ENCODE peak calls at places on chromosomes 13 and 19, in eight cellular contexts. V is T-helper 1 cell; U is NCI-H1092; W is foreskin keratinocyte; J is DMS 273 treated with DMSO at 0.1 percent for 48 hours; N is iPS DF 19.7; P is central memory CD8-positive, alpha-beta T cell; L is sigmoid colon. A is an unnamed sample.
A peak's percentile ranks its signal among the peaks of the same experiment; 100 is the strongest.

GRCh38 chr13:45546410-45546765 is 69.2 kb downstream of the ERICH6B start:
- DNase-seq in V (no peak), U (no peak), W (no peak), J (no peak), N (no peak), P (no peak), L (no peak), A (no peak)

GRCh38 chr13:23289917-23290357 is 109.2 kb downstream of the SGCG start:
- DNase-seq in V (no peak), U (peak; percentile 5), W (peak; percentile 96), J (no peak), N (no peak), P (no peak), L (no peak), A (no peak)

GRCh38 chr13:31195616-31196015 is 4.2 kb upstream of the B3GLCT start:
- DNase-seq in V (no peak), U (no peak), W (no peak), J (no peak), N (no peak), P (no peak), L (no peak), A (no peak)

GRCh38 chr19:13537454-13537853 is 31.2 kb upstream of the CACNA1A start:
- DNase-seq in V (no peak), U (peak; percentile 26), W (no peak), J (no peak), N (peak; percentile 48), P (no peak), L (no peak), A (no peak)

GRCh38 chr13:108342369-108343289 is 73.1 kb downstream of the TNFSF13B start:
- DNase-seq in V (no peak), U (peak; percentile 5), W (no peak), J (no peak), N (no peak), P (no peak), L (no peak), A (no peak)

GRCh38 chr19:4636151-4636717 is 3.1 kb upstream of the TNFAIP8L1 start:
- DNase-seq in V (peak; percentile 58), U (peak; percentile 31), W (no peak), J (peak; percentile 70), N (no peak), P (peak; percentile 43), L (peak; percentile 81), A (no peak)

GRCh38 chr13:51422484-51422883 is 30.4 kb downstream of the INTS6 start:
- DNase-seq in V (no peak), U (no peak), W (no peak), J (no peak), N (no peak), P (no peak), L (no peak), A (no peak)

GRCh38 chr19:7415857-7416371 is 67.2 kb downstream of the ARHGEF18 start:
- DNase-seq in V (no peak), U (no peak), W (no peak), J (no peak), N (no peak), P (no peak), L (no peak), A (no peak)

GRCh38 chr13:31625115-31625514 is 114.2 kb upstream of the RXFP2 start:
- DNase-seq in V (no peak), U (no peak), W (no peak), J (no peak), N (no peak), P (no peak), L (no peak), A (no peak)

GRCh38 chr19:47377208-47377701 is 28.1 kb downstream of the DHX34 start:
- DNase-seq in V (no peak), U (peak; percentile 57), W (no peak), J (no peak), N (no peak), P (no peak), L (peak; percentile 80), A (no peak)

GRCh38 chr19:43616954-43617353 is 2.5 kb downstream of the ZNF428 start:
- DNase-seq in V (no peak), U (no peak), W (no peak), J (no peak), N (no peak), P (no peak), L (no peak), A (no peak)

GRCh38 chr13:30776661-30777060 is 41.3 kb downstream of the ALOX5AP start:
- DNase-seq in V (no peak), U (no peak), W (no peak), J (no peak), N (no peak), P (no peak), L (no peak), A (no peak)

GRCh38 chr13:19182536-19182935 is 912 bp upstream of the TUBA3C start:
- DNase-seq in V (no peak), U (no peak), W (no peak), J (no peak), N (no peak), P (no peak), L (no peak), A (no peak)

GRCh38 chr19:44747739-44748425 is 626 bp upstream of the BCL3 start:
- DNase-seq in V (no peak), U (no peak), W (peak; percentile 63), J (peak; percentile 11), N (no peak), P (no peak), L (peak; percentile 89), A (no peak)

GRCh38 chr19:10603873-10604459 is 16.9 kb upstream of the AP1M2 start:
- DNase-seq in V (no peak), U (no peak), W (no peak), J (no peak), N (no peak), P (peak; percentile 52), L (no peak), A (no peak)

GRCh38 chr19:5031231-5032100 is 62.6 kb downstream of the KDM4B start:
- DNase-seq in V (peak; percentile 47), U (peak; percentile 41), W (no peak), J (peak; percentile 45), N (peak; percentile 50), P (peak; percentile 75), L (peak; percentile 91), A (peak; percentile 61)

GRCh38 chr13:20514866-20515265 is 10.8 kb downstream of the CRYL1 start:
- DNase-seq in V (no peak), U (no peak), W (no peak), J (no peak), N (no peak), P (no peak), L (no peak), A (no peak)